ENCODE peak calls at places on chromosomes 16 and 17, in ten cellular contexts. One of them, this sample, is unnamed.
A peak's percentile ranks its signal among the peaks of the same experiment; 100 is the strongest.

GRCh38 chr16:21159281-21159951 is 942 bp downstream of the LDAF1 start:
- DNase-seq in left ventricle myocardium inferior: peak; percentile 38
- DNase-seq in H1: no peak
- DNase-seq in iPS DF 6.9: no peak
- DNase-seq in tibial artery: peak; percentile 32
- DNase-seq in heart left ventricle: peak; percentile 68
- DNase-seq in cardiac muscle cell: no peak
- DNase-seq in H7: peak; percentile 83
- DNase-seq in mammary epithelial cell: peak; percentile 82
- DNase-seq in neuronal stem cell: peak; percentile 37
- DNase-seq in this sample: peak; percentile 50

GRCh38 chr16:89973654-89974335 is 25.2 kb downstream of the DEF8 start:
- DNase-seq in left ventricle myocardium inferior: no peak
- DNase-seq in H1: no peak
- DNase-seq in iPS DF 6.9: no peak
- DNase-seq in tibial artery: no peak
- DNase-seq in heart left ventricle: no peak
- DNase-seq in cardiac muscle cell: no peak
- DNase-seq in H7: no peak
- DNase-seq in mammary epithelial cell: no peak
- DNase-seq in neuronal stem cell: no peak
- DNase-seq in this sample: peak; percentile 61

GRCh38 chr17:73439597-73439996 is 127.8 kb upstream of the CDC42EP4 start:
- DNase-seq in left ventricle myocardium inferior: no peak
- DNase-seq in H1: no peak
- DNase-seq in iPS DF 6.9: no peak
- DNase-seq in tibial artery: no peak
- DNase-seq in heart left ventricle: no peak
- DNase-seq in cardiac muscle cell: no peak
- DNase-seq in H7: no peak
- DNase-seq in mammary epithelial cell: no peak
- DNase-seq in neuronal stem cell: no peak
- DNase-seq in this sample: no peak

GRCh38 chr17:41327411-41328120 is 12.1 kb upstream of the KRTAP17-1 start:
- DNase-seq in left ventricle myocardium inferior: no peak
- DNase-seq in H1: no peak
- DNase-seq in iPS DF 6.9: no peak
- DNase-seq in tibial artery: no peak
- DNase-seq in heart left ventricle: no peak
- DNase-seq in cardiac muscle cell: no peak
- DNase-seq in H7: no peak
- DNase-seq in mammary epithelial cell: no peak
- DNase-seq in neuronal stem cell: no peak
- DNase-seq in this sample: no peak

GRCh38 chr17:73956595-73957465 is 246.6 kb upstream of the RPL38 start:
- DNase-seq in left ventricle myocardium inferior: peak; percentile 27
- DNase-seq in H1: peak; percentile 59
- DNase-seq in iPS DF 6.9: peak; percentile 82
- DNase-seq in tibial artery: no peak
- DNase-seq in heart left ventricle: no peak
- DNase-seq in cardiac muscle cell: peak; percentile 50
- DNase-seq in H7: peak; percentile 92
- DNase-seq in mammary epithelial cell: peak; percentile 12
- DNase-seq in neuronal stem cell: peak; percentile 68
- DNase-seq in this sample: peak; percentile 74

GRCh38 chr16:30348929-30349328 is 6.2 kb downstream of the CD2BP2 start:
- DNase-seq in left ventricle myocardium inferior: no peak
- DNase-seq in H1: no peak
- DNase-seq in iPS DF 6.9: no peak
- DNase-seq in tibial artery: no peak
- DNase-seq in heart left ventricle: no peak
- DNase-seq in cardiac muscle cell: no peak
- DNase-seq in H7: no peak
- DNase-seq in mammary epithelial cell: no peak
- DNase-seq in neuronal stem cell: no peak
- DNase-seq in this sample: no peak

GRCh38 chr16:20673882-20674683 is 23.4 kb downstream of the ACSM1 start:
- DNase-seq in left ventricle myocardium inferior: no peak
- DNase-seq in H1: no peak
- DNase-seq in iPS DF 6.9: no peak
- DNase-seq in tibial artery: no peak
- DNase-seq in heart left ventricle: no peak
- DNase-seq in cardiac muscle cell: peak; percentile 51
- DNase-seq in H7: no peak
- DNase-seq in mammary epithelial cell: no peak
- DNase-seq in neuronal stem cell: no peak
- DNase-seq in this sample: no peak

GRCh38 chr16:72467157-72467759 is 295.3 kb upstream of the PMFBP1 start:
- DNase-seq in left ventricle myocardium inferior: no peak
- DNase-seq in H1: no peak
- DNase-seq in iPS DF 6.9: peak; percentile 22
- DNase-seq in tibial artery: no peak
- DNase-seq in heart left ventricle: no peak
- DNase-seq in cardiac muscle cell: peak; percentile 71
- DNase-seq in H7: peak; percentile 39
- DNase-seq in mammary epithelial cell: peak; percentile 41
- DNase-seq in neuronal stem cell: peak; percentile 11
- DNase-seq in this sample: no peak

GRCh38 chr16:31138621-31139578 is 3.4 kb upstream of the PRSS8 start:
- DNase-seq in left ventricle myocardium inferior: peak; percentile 48
- DNase-seq in H1: no peak
- DNase-seq in iPS DF 6.9: no peak
- DNase-seq in tibial artery: no peak
- DNase-seq in heart left ventricle: peak; percentile 75
- DNase-seq in cardiac muscle cell: peak; percentile 64
- DNase-seq in H7: peak; percentile 82
- DNase-seq in mammary epithelial cell: peak; percentile 84
- DNase-seq in neuronal stem cell: no peak
- DNase-seq in this sample: peak; percentile 88

GRCh38 chr16:88764913-88765349 is 20.1 kb downstream of the PIEZO1 start:
- DNase-seq in left ventricle myocardium inferior: no peak
- DNase-seq in H1: no peak
- DNase-seq in iPS DF 6.9: no peak
- DNase-seq in tibial artery: no peak
- DNase-seq in heart left ventricle: no peak
- DNase-seq in cardiac muscle cell: no peak
- DNase-seq in H7: peak; percentile 85
- DNase-seq in mammary epithelial cell: peak; percentile 92
- DNase-seq in neuronal stem cell: no peak
- DNase-seq in this sample: peak; percentile 95

GRCh38 chr17:48513097-48513496 is 17.7 kb downstream of the HOXB1 start:
- DNase-seq in left ventricle myocardium inferior: no peak
- DNase-seq in H1: no peak
- DNase-seq in iPS DF 6.9: no peak
- DNase-seq in tibial artery: no peak
- DNase-seq in heart left ventricle: no peak
- DNase-seq in cardiac muscle cell: peak; percentile 37
- DNase-seq in H7: no peak
- DNase-seq in mammary epithelial cell: no peak
- DNase-seq in neuronal stem cell: no peak
- DNase-seq in this sample: no peak

GRCh38 chr17:6257339-6257738 is 177.6 kb downstream of the AIPL1 start:
- DNase-seq in left ventricle myocardium inferior: no peak
- DNase-seq in H1: no peak
- DNase-seq in iPS DF 6.9: no peak
- DNase-seq in tibial artery: no peak
- DNase-seq in heart left ventricle: no peak
- DNase-seq in cardiac muscle cell: peak; percentile 50
- DNase-seq in H7: no peak
- DNase-seq in mammary epithelial cell: no peak
- DNase-seq in neuronal stem cell: peak; percentile 48
- DNase-seq in this sample: no peak

GRCh38 chr16:89471225-89471624 is 19.1 kb downstream of the ANKRD11 start:
- DNase-seq in left ventricle myocardium inferior: no peak
- DNase-seq in H1: no peak
- DNase-seq in iPS DF 6.9: no peak
- DNase-seq in tibial artery: no peak
- DNase-seq in heart left ventricle: no peak
- DNase-seq in cardiac muscle cell: peak; percentile 83
- DNase-seq in H7: no peak
- DNase-seq in mammary epithelial cell: peak; percentile 69
- DNase-seq in neuronal stem cell: no peak
- DNase-seq in this sample: no peak

GRCh38 chr16:78175287-78175686 is 75.8 kb downstream of the WWOX start:
- DNase-seq in left ventricle myocardium inferior: no peak
- DNase-seq in H1: no peak
- DNase-seq in iPS DF 6.9: no peak
- DNase-seq in tibial artery: no peak
- DNase-seq in heart left ventricle: no peak
- DNase-seq in cardiac muscle cell: no peak
- DNase-seq in H7: no peak
- DNase-seq in mammary epithelial cell: peak; percentile 3
- DNase-seq in neuronal stem cell: no peak
- DNase-seq in this sample: no peak

GRCh38 chr16:86355114-86355513 is 155.2 kb upstream of the FOXF1 start:
- DNase-seq in left ventricle myocardium inferior: no peak
- DNase-seq in H1: no peak
- DNase-seq in iPS DF 6.9: no peak
- DNase-seq in tibial artery: no peak
- DNase-seq in heart left ventricle: no peak
- DNase-seq in cardiac muscle cell: no peak
- DNase-seq in H7: no peak
- DNase-seq in mammary epithelial cell: no peak
- DNase-seq in neuronal stem cell: no peak
- DNase-seq in this sample: no peak

GRCh38 chr16:11100239-11100750 is 155.7 kb downstream of the SOCS1 start:
- DNase-seq in left ventricle myocardium inferior: peak; percentile 62
- DNase-seq in H1: peak; percentile 23
- DNase-seq in iPS DF 6.9: peak; percentile 27
- DNase-seq in tibial artery: peak; percentile 67
- DNase-seq in heart left ventricle: no peak
- DNase-seq in cardiac muscle cell: peak; percentile 95
- DNase-seq in H7: peak; percentile 83
- DNase-seq in mammary epithelial cell: no peak
- DNase-seq in neuronal stem cell: no peak
- DNase-seq in this sample: no peak
- H3K36me3 ChIP-seq in left ventricle myocardium inferior: peaks cover 7% of the 10 kb centered on the region
- H3K36me3 ChIP-seq in H1: no peaks in the 10 kb centered on the region
- H3K36me3 ChIP-seq in iPS DF 6.9: no peaks in the 10 kb centered on the region
- H3K36me3 ChIP-seq in tibial artery: no peaks in the 10 kb centered on the region
- H3K36me3 ChIP-seq in heart left ventricle: no peaks in the 10 kb centered on the region
- H3K36me3 ChIP-seq in cardiac muscle cell: no peaks in the 10 kb centered on the region
- H3K36me3 ChIP-seq in H7: no peaks in the 10 kb centered on the region
- H3K36me3 ChIP-seq in mammary epithelial cell: no peaks in the 10 kb centered on the region
- H3K36me3 ChIP-seq in neuronal stem cell: no peaks in the 10 kb centered on the region
- H3K36me3 ChIP-seq in this sample: no peaks in the 10 kb centered on the region

GRCh38 chr17:81253358-81254131 is 14.4 kb downstream of the NDUFAF8 start:
- DNase-seq in left ventricle myocardium inferior: no peak
- DNase-seq in H1: no peak
- DNase-seq in iPS DF 6.9: no peak
- DNase-seq in tibial artery: no peak
- DNase-seq in heart left ventricle: no peak
- DNase-seq in cardiac muscle cell: peak; percentile 53
- DNase-seq in H7: peak; percentile 87
- DNase-seq in mammary epithelial cell: no peak
- DNase-seq in neuronal stem cell: no peak
- DNase-seq in this sample: no peak
- H3K36me3 ChIP-seq in left ventricle myocardium inferior: peaks cover 32% of the 10 kb centered on the region
- H3K36me3 ChIP-seq in H1: no peaks in the 10 kb centered on the region
- H3K36me3 ChIP-seq in iPS DF 6.9: no peaks in the 10 kb centered on the region
- H3K36me3 ChIP-seq in tibial artery: peaks cover 44% of the 10 kb centered on the region
- H3K36me3 ChIP-seq in heart left ventricle: peaks cover 25% of the 10 kb centered on the region
- H3K36me3 ChIP-seq in cardiac muscle cell: no peaks in the 10 kb centered on the region
- H3K36me3 ChIP-seq in H7: no peaks in the 10 kb centered on the region
- H3K36me3 ChIP-seq in mammary epithelial cell: no peaks in the 10 kb centered on the region
- H3K36me3 ChIP-seq in neuronal stem cell: peaks cover 4% of the 10 kb centered on the region
- H3K36me3 ChIP-seq in this sample: peaks cover 3% of the 10 kb centered on the region

DNA sequence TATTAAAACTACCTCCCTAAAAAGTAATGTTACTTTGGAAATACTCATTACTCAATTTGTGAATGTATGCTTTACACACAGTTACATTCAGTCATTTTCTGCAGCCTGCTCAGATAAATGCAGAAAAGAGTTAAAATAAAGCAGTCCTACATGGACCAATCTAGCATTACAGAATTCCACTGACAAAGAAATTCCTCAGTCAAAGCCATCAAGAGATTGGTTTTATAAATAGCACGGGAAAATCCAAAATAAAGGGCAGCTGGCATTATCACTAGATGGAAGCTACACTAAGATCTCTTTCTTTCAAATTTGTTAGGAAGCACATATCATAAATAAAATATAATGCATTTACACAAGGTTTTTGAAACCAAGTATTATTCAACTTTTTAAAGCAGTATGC is 58.3 kb downstream of the DUSP14 start:
- DNase-seq in left ventricle myocardium inferior: no peak
- DNase-seq in H1: no peak
- DNase-seq in iPS DF 6.9: no peak
- DNase-seq in tibial artery: no peak
- DNase-seq in heart left ventricle: no peak
- DNase-seq in cardiac muscle cell: no peak
- DNase-seq in H7: no peak
- DNase-seq in mammary epithelial cell: no peak
- DNase-seq in neuronal stem cell: no peak
- DNase-seq in this sample: no peak
- H3K36me3 ChIP-seq in left ventricle myocardium inferior: peaks cover 7% of the 10 kb centered on the region
- H3K36me3 ChIP-seq in H1: peaks cover under 1% of the 10 kb centered on the region
- H3K36me3 ChIP-seq in iPS DF 6.9: no peaks in the 10 kb centered on the region
- H3K36me3 ChIP-seq in tibial artery: peaks cover 7% of the 10 kb centered on the region
- H3K36me3 ChIP-seq in heart left ventricle: peaks cover 18% of the 10 kb centered on the region
- H3K36me3 ChIP-seq in cardiac muscle cell: peaks cover 8% of the 10 kb centered on the region
- H3K36me3 ChIP-seq in H7: no peaks in the 10 kb centered on the region
- H3K36me3 ChIP-seq in mammary epithelial cell: peaks cover 2% of the 10 kb centered on the region
- H3K36me3 ChIP-seq in neuronal stem cell: peaks cover 1% of the 10 kb centered on the region
- H3K36me3 ChIP-seq in this sample: peaks cover under 1% of the 10 kb centered on the region

DNA sequence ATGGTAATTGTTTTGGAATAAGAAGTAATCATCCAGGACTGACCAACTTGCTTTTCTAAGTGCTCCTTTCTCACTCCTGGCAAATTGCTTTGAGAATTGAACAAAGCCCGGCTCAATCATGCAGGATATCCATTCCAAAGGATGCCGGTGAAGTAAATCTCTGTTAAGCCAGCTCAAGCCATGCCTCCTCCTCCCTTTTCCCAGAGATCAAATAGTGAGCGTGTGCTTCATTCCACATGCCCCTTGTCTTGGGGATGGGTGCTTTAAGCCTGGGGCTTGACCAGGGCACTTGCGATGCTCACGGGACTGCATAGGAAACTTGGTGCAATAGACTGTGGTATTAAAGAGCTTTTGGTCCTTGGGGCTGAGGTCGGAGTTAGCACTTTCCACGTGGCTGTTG is 90.7 kb downstream of the UTP18 start:
- DNase-seq in left ventricle myocardium inferior: no peak
- DNase-seq in H1: no peak
- DNase-seq in iPS DF 6.9: no peak
- DNase-seq in tibial artery: no peak
- DNase-seq in heart left ventricle: no peak
- DNase-seq in cardiac muscle cell: no peak
- DNase-seq in H7: no peak
- DNase-seq in mammary epithelial cell: no peak
- DNase-seq in neuronal stem cell: no peak
- DNase-seq in this sample: no peak
- H3K36me3 ChIP-seq in left ventricle myocardium inferior: no peaks in the 10 kb centered on the region
- H3K36me3 ChIP-seq in H1: no peaks in the 10 kb centered on the region
- H3K36me3 ChIP-seq in iPS DF 6.9: no peaks in the 10 kb centered on the region
- H3K36me3 ChIP-seq in tibial artery: no peaks in the 10 kb centered on the region
- H3K36me3 ChIP-seq in heart left ventricle: no peaks in the 10 kb centered on the region
- H3K36me3 ChIP-seq in cardiac muscle cell: no peaks in the 10 kb centered on the region
- H3K36me3 ChIP-seq in H7: no peaks in the 10 kb centered on the region
- H3K36me3 ChIP-seq in mammary epithelial cell: no peaks in the 10 kb centered on the region
- H3K36me3 ChIP-seq in neuronal stem cell: no peaks in the 10 kb centered on the region
- H3K36me3 ChIP-seq in this sample: no peaks in the 10 kb centered on the region

This sample was measured in Caco-2.